ENCODE peak calls at places on chromosomes 7 and 10, in eight cellular contexts. D, H, S, Z, Y, U, E and A are unnamed samples.

GRCh38 chr10:10923029-10923668 is 94.5 kb upstream of the CELF2 start:
- DNase-seq in D (no peak), H (no peak), S (no peak), Z (no peak), Y (no peak), U (no peak), E (no peak), A (no peak)

GRCh38 chr10:51224610-51225230 is 150.4 kb downstream of the PRKG1 start:
- DNase-seq in D (no peak), H (no peak), S (no peak), Z (no peak), Y (no peak), U (no peak), E (no peak), A (no peak)

GRCh38 chr7:98423043-98423442 is 22.2 kb upstream of the BAIAP2L1 start:
- DNase-seq in D (no peak), H (no peak), S (no peak), Z (peak), Y (no peak), U (no peak), E (no peak), A (no peak)

GRCh38 chr7:67671006-67671405 is 674.4 kb downstream of the TYW1 start:
- DNase-seq in D (no peak), H (no peak), S (no peak), Z (no peak), Y (no peak), U (no peak), E (no peak), A (no peak)

GRCh38 chr10:129622736-129623135 is 155.7 kb downstream of the MGMT start:
- DNase-seq in D (no peak), H (no peak), S (no peak), Z (peak), Y (no peak), U (no peak), E (no peak), A (no peak)

GRCh38 chr10:77800738-77801266 is 125.8 kb downstream of the DLG5 start:
- DNase-seq in D (no peak), H (no peak), S (no peak), Z (no peak), Y (no peak), U (no peak), E (peak), A (no peak)

GRCh38 chr10:16009736-16010259 is 149.5 kb upstream of the MINDY3 start:
- DNase-seq in D (no peak), H (no peak), S (no peak), Z (no peak), Y (no peak), U (no peak), E (no peak), A (no peak)

GRCh38 chr10:92068900-92069299 is 145.3 kb downstream of the BTAF1 start:
- DNase-seq in D (no peak), H (no peak), S (no peak), Z (peak), Y (no peak), U (no peak), E (no peak), A (no peak)

GRCh38 chr7:93663561-93664299 is 89.2 kb upstream of the CALCR start:
- DNase-seq in D (no peak), H (no peak), S (peak), Z (no peak), Y (no peak), U (no peak), E (no peak), A (no peak)

GRCh38 chr10:85609509-85609908 is 757.1 kb downstream of the GRID1 start:
- DNase-seq in D (no peak), H (no peak), S (peak), Z (no peak), Y (no peak), U (no peak), E (no peak), A (peak)

GRCh38 chr7:23468721-23469149 is 1.6 kb downstream of the IGF2BP3 start:
- DNase-seq in D (no peak), H (no peak), S (no peak), Z (no peak), Y (no peak), U (peak), E (no peak), A (no peak)

GRCh38 chr10:121928528-121928884 is 675 bp upstream of the ATE1 start:
- DNase-seq in D (no peak), H (no peak), S (no peak), Z (no peak), Y (no peak), U (no peak), E (peak), A (no peak)

GRCh38 chr7:138352570-138353461 is 107.2 kb upstream of the TRIM24 start:
- DNase-seq in D (no peak), H (no peak), S (no peak), Z (peak), Y (no peak), U (no peak), E (no peak), A (no peak)

GRCh38 chr7:79709574-79710409 is 256.3 kb upstream of the MAGI2 start:
- DNase-seq in D (no peak), H (no peak), S (no peak), Z (peak), Y (no peak), U (no peak), E (no peak), A (no peak)

GRCh38 chr10:79232864-79233263 is 114.4 kb upstream of the PPIF start:
- DNase-seq in D (no peak), H (no peak), S (no peak), Z (no peak), Y (no peak), U (no peak), E (no peak), A (no peak)

GRCh38 chr7:96495751-96496216 is 173.9 kb upstream of the SLC25A13 start:
- DNase-seq in D (no peak), H (no peak), S (no peak), Z (no peak), Y (no peak), U (no peak), E (peak), A (no peak)

GRCh38 chr7:108253275-108254044 is 123.3 kb upstream of the LAMB4 start:
- DNase-seq in D (no peak), H (no peak), S (no peak), Z (peak), Y (no peak), U (no peak), E (no peak), A (no peak)

GRCh38 chr7:139889186-139889871 is 60.3 kb downstream of the TBXAS1 start:
- DNase-seq in D (peak), H (no peak), S (no peak), Z (no peak), Y (no peak), U (no peak), E (no peak), A (no peak)
- TF ChIP-seq CTCF in D (peak), H (no peak), S (no peak), Z (no peak), Y (no peak), U (no peak), E (no peak), A (no peak)

GRCh38 chr10:73772280-73773151 is 9.3 kb upstream of the CHCHD1 start:
- DNase-seq in D (peak), H (peak), S (peak), Z (peak), Y (peak), U (peak), E (peak), A (peak)

GRCh38 chr10:73771722-73772279 is 10.0 kb upstream of the CHCHD1 start:
- DNase-seq in D (peak), H (peak), S (peak), Z (peak), Y (peak), U (peak), E (no peak), A (no peak)

GRCh38 chr10:73779018-73779417 is 2.8 kb upstream of the CHCHD1 start:
- DNase-seq in D (no peak), H (no peak), S (no peak), Z (no peak), Y (no peak), U (no peak), E (no peak), A (no peak)

GRCh38 chr10:73773152-73773879 is 8.5 kb upstream of the CHCHD1 start:
- DNase-seq in D (no peak), H (no peak), S (no peak), Z (no peak), Y (no peak), U (no peak), E (no peak), A (no peak)

GRCh38 chr10:73774637-73775036 is 7.2 kb upstream of the CHCHD1 start:
- DNase-seq in D (no peak), H (no peak), S (no peak), Z (no peak), Y (no peak), U (no peak), E (no peak), A (no peak)
- TF ChIP-seq CTCF in D (no peak), H (no peak), S (no peak), Z (peak), Y (no peak), U (no peak), E (peak), A (peak)

GRCh38 chr7:113404245-113404644 is 285.9 kb upstream of the SMIM30 start:
- DNase-seq in D (peak), H (no peak), S (no peak), Z (no peak), Y (no peak), U (no peak), E (no peak), A (no peak)
- TF ChIP-seq CTCF in D (peak), H (peak), S (no peak), Z (peak), Y (peak), U (no peak), E (peak), A (peak)

GRCh38 chr10:86968271-86968993 is at the start of gene ADIRF:
- DNase-seq in D (no peak), H (peak), S (peak), Z (no peak), Y (peak), U (no peak), E (peak), A (peak)
- TF ChIP-seq CTCF in D (no peak), H (no peak), S (no peak), Z (no peak), Y (no peak), U (no peak), E (no peak), A (no peak)